ENCODE peak calls at places on chromosomes 3 and 15, in five cellular contexts. K is esophagus muscularis mucosa, J is ovary, S is mesenchymal stem cell, U is sigmoid colon. I is an unnamed sample.

GRCh38 chr15:40310993-40311392 is 3.3 kb upstream of the PLCB2 start:
- DNase-seq in U (peak; percentile 57), S (no peak), K (no peak), J (no peak), I (no peak)

GRCh38 chr3:191246628-191247027 is 47.6 kb downstream of the OSTN start:
- DNase-seq in K (no peak), U (no peak), J (no peak), S (peak; percentile 80), I (no peak)

GRCh38 chr3:105823149-105823866 is 45.5 kb downstream of the CBLB start:
- DNase-seq in J (no peak), S (peak; percentile 97), K (no peak), U (no peak), I (no peak)

GRCh38 chr3:134795776-134796312 is 784 bp downstream of the EPHB1 start:
- DNase-seq in U (peak; percentile 67), S (peak; percentile 23), K (peak; percentile 89), J (no peak), I (no peak)

GRCh38 chr15:70765504-70766281 is 2.3 kb upstream of the UACA start:
- DNase-seq in S (peak; percentile 66), K (no peak), U (no peak), J (no peak), I (no peak)

GRCh38 chr3:53716998-53717397 is 129.2 kb downstream of the CHDH start:
- DNase-seq in K (no peak), J (no peak), U (no peak), S (no peak), I (no peak)

GRCh38 chr15:34693053-34693744 is 61.6 kb downstream of the GJD2 start:
- DNase-seq in J (no peak), U (no peak), S (no peak), K (no peak), I (no peak)

GRCh38 chr15:97680606-97681220 is 279.8 kb upstream of the ARRDC4 start:
- DNase-seq in K (no peak), S (no peak), U (no peak), J (no peak), I (no peak)

GRCh38 chr3:73100734-73101550 is 39.5 kb downstream of the EBLN2 start:
- DNase-seq in S (peak; percentile 77), J (peak; percentile 82), K (peak; percentile 94), U (peak; percentile 91), I (peak; percentile 53)

GRCh38 chr3:111069974-111070751 is 1.5 kb upstream of the NECTIN3 start:
- DNase-seq in J (peak; percentile 54), S (peak; percentile 36), U (no peak), K (no peak), I (no peak)

GRCh38 chr15:23069496-23070166 is 30.3 kb upstream of the TUBGCP5 start:
- DNase-seq in U (no peak), K (no peak), S (no peak), J (no peak), I (no peak)

GRCh38 chr3:114408763-114409162 is 114.9 kb downstream of the TIGIT start:
- DNase-seq in K (no peak), U (no peak), J (peak; percentile 40), S (no peak), I (no peak)

GRCh38 chr3:36212291-36212690 is 168.0 kb upstream of the STAC start:
- DNase-seq in S (peak; percentile 9), K (no peak), J (no peak), U (no peak), I (no peak)

GRCh38 chr3:151962371-151962770 is 88.9 kb downstream of the SUCNR1 start:
- DNase-seq in K (no peak), J (no peak), S (no peak), U (no peak), I (no peak)

GRCh38 chr3:177679568-177680441 is 482.5 kb upstream of the TBL1XR1 start:
- DNase-seq in U (no peak), K (no peak), J (no peak), S (peak; percentile 54), I (peak; percentile 7)

GRCh38 chr15:80779658-80780415 is 667 bp downstream of the CEMIP start:
- DNase-seq in U (no peak), S (peak; percentile 60), K (no peak), J (peak; percentile 25), I (no peak)

GRCh38 chr3:36674816-36675215 is 89.5 kb downstream of the DCLK3 start:
- DNase-seq in K (no peak), J (no peak), S (no peak), U (no peak), I (no peak)

DNA sequence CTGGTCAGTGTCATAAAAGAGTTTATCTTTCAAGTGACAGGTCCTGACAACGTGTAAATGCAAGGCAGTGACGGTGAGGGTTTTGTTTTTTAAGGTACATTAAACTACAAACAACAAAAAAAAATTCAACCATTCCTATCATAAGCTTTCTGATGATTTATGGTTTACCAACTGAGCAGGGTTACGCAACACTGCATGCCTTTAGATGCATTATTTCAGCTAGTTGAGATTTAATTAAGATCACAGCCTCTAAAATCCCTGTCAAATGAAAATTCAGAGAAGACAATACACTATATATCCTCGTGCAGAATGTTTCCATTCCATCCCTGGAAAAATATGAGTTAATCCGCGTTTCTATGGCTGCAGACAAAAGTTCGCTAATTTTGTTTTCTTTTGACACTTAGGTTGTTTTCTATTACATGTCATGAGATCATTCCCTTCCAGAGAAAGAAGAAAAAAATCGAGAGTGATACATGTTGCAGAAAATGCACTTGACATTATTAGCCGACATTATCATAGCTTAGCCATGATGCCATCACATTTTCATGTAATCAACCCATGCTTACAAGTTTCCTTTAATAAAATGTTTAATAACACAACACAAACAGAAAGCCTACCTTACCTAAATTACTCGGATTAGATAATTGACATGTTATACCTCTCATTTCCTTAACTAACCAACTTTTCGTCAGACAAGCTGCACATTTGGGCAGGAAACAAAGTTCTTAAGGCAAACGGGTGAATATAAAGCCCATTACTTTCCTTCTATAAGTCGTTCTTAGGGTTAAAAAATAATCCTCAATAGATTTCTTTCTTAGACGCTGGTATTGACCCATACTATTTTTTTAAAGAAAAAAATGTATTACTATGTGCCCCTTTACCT is 521.2 kb downstream of the FOXP1 start:
- DNase-seq in K (no peak), S (peak; percentile 46), U (no peak), J (no peak), I (no peak)
- H3K4me3 ChIP-seq in K (peak overlapping the region; percentile 75), S (peak overlapping the region; percentile 95), U (peak overlapping the region; percentile 71), J (peak overlapping the region; percentile 67), I (peak overlapping the region; percentile 95)

DNA sequence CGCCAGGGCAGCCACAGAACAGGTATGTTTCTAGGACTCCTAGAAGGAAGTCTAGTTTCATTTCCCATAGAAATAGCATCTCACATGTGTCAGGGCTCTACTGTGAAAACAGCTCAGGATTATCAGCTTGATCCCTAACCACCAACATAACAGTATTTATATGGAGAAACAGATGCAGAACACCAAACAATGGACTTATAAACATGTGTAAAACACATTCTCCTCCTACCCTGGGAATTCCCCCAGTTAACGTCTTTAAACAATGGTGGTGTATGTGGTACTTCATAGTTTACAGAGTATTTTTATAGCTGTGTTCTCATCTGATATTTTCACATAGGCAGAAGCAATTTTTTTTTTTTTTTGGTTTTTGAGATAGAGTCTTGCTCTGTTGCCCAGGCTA is 9.7 kb downstream of the TNFSF10 start:
- DNase-seq in K (no peak), U (no peak), J (no peak), S (peak; percentile 52), I (no peak)
- H3K27ac ChIP-seq in K (peak overlapping the region; percentile 3), U (no peak overlapping the region), J (no peak overlapping the region), S (no peak overlapping the region), I (no peak overlapping the region)

DNA sequence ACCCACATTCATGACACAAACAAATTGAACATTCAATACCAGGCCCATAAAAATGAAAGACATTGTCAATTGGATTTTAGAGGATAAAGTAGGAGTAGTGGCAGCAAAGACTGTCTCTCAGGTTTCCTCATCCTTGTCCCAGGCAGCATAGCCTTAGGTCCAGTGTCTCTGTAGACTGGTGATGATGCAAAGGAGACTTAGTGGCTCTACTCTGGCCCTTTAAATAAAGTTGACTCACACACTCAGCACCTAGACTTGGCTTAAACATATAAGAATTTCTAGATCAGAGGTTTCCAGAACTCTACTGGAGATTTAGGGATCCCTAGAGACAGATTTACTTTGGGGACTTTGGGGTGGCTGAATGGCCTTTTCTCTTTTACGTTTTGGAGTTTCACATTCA is 166.6 kb downstream of the NR1D2 start:
- DNase-seq in K (no peak), S (no peak), J (no peak), U (no peak), I (no peak)
- H3K27me3 ChIP-seq in K (no peaks in the 10 kb centered on the region), S (no peaks in the 10 kb centered on the region), J (no peaks in the 10 kb centered on the region), U (no peaks in the 10 kb centered on the region), I (no peaks in the 10 kb centered on the region)

DNA sequence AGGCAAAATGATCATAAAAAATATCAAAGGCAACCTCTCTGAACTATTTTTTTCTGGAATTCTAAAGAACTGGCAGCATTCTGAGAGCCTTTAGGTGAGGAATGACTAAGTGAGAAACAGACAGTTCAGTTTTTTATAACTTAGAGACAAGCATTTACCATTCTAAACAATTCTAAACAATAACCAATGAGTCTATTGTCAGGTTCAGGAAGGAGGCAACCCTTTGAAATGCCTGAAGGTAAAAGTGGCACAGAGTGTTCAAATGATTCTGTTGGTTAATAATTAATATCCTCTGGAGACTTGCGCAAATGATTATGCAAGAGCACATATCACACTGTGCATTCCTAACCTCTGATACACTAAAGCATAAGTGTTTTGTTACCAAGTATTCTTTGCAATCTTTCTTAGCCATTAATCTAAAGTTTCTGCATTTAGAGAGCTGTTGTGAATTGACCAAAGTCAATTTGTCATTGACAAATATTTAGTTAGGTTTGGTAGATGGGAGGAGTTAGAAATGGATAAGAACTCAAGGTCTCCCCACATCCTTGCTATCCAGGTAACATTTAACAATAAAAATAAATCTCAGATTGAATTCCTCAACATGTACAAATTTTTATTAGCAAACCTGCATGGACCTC is 9.2 kb upstream of the TGFBR2 start:
- DNase-seq in S (peak; percentile 70), J (no peak), U (no peak), K (no peak), I (no peak)
- H3K4me3 ChIP-seq in S (no peak overlapping the region), J (no peak overlapping the region), U (no peak overlapping the region), K (no peak overlapping the region), I (no peak overlapping the region)

DNA sequence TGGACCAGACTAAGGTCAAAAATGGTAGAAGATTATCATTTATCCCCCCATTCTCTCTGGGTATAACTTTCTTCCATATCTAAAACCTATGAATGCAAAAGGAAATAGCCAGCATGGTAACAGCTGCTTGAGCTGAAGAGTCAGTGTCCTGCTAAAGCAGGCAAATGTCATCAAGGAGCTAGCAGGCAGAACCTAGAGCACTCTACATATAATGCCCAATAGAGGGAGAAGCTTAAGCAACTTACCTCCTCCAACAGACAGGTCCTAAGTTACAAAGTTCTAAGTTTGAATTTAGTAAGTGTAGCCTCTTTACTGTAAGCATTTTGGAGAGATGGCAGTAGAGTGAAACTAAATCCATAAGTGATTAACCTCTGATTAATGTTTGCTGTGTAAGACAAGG is 7.7 kb downstream of the RAF1 start:
- DNase-seq in U (no peak), J (no peak), S (peak; percentile 24), K (no peak), I (no peak)
- H3K27ac ChIP-seq in U (no peak overlapping the region), J (no peak overlapping the region), S (no peak overlapping the region), K (no peak overlapping the region), I (no peak overlapping the region)

GRCh38 chr3:7574435-7574834 is 713.5 kb downstream of the GRM7 start:
- DNase-seq in U (no peak), S (peak; percentile 0), K (no peak), J (no peak), I (no peak)
- H3K27me3 ChIP-seq in U (no peaks in the 10 kb centered on the region), S (no peaks in the 10 kb centered on the region), K (no peaks in the 10 kb centered on the region), J (no peaks in the 10 kb centered on the region), I (no peaks in the 10 kb centered on the region)

GRCh38 chr15:85584791-85585360 is 204.5 kb downstream of the AKAP13 start:
- DNase-seq in U (no peak), J (no peak), K (no peak), S (no peak), I (no peak)
- H3K4me3 ChIP-seq in U (no peak overlapping the region), J (no peak overlapping the region), K (no peak overlapping the region), S (peak overlapping the region; percentile 0), I (no peak overlapping the region)